ENCODE peak calls at places on chromosomes 12 and 14, in four cellular contexts. T, C, P and G are unnamed samples.

GRCh38 chr14:95374262-95374997 is 54.7 kb upstream of the CLMN start:
- DNase-seq in T (no peak), C (no peak), P (no peak), G (no peak)

GRCh38 chr12:99271071-99271470 is 376.5 kb upstream of the GARIN6 start:
- DNase-seq in T (no peak), C (no peak), P (no peak), G (no peak)

GRCh38 chr12:24997970-24998582 is 49.2 kb upstream of the BCAT1 start:
- DNase-seq in T (peak; percentile 91), C (no peak), P (no peak), G (no peak)

GRCh38 chr14:34583525-34583924 is 44.0 kb upstream of the EAPP start:
- DNase-seq in T (no peak), C (no peak), P (no peak), G (no peak)

GRCh38 chr12:105978686-105979085 is 160.1 kb downstream of the NUAK1 start:
- DNase-seq in T (no peak), C (no peak), P (no peak), G (no peak)

GRCh38 chr12:30847259-30847658 is 79.3 kb upstream of the TSPAN11 start:
- DNase-seq in T (peak; percentile 70), C (no peak), P (no peak), G (no peak)

GRCh38 chr12:54229624-54230212 is 40.9 kb upstream of the SMUG1 start:
- DNase-seq in T (peak; percentile 99), C (no peak), P (no peak), G (no peak)

GRCh38 chr14:63874223-63874622 is 21.4 kb downstream of the SYNE2 start:
- DNase-seq in T (no peak), C (no peak), P (no peak), G (no peak)

GRCh38 chr12:15701212-15701611 is 88.0 kb downstream of the EPS8 start:
- DNase-seq in T (peak; percentile 70), C (no peak), P (no peak), G (no peak)

GRCh38 chr14:80475074-80475473 is 263.8 kb upstream of the DIO2 start:
- DNase-seq in T (peak; percentile 82), C (no peak), P (no peak), G (no peak)

GRCh38 chr12:54300267-54300731 is 516 bp downstream of the NFE2 start:
- DNase-seq in T (no peak), C (no peak), P (no peak), G (no peak)

GRCh38 chr14:97056086-97056485 is 258.9 kb downstream of the VRK1 start:
- DNase-seq in T (no peak), C (no peak), P (no peak), G (no peak)

GRCh38 chr12:1587927-1588573 is 6.3 kb downstream of the FBXL14 start:
- DNase-seq in T (peak; percentile 54), C (no peak), P (no peak), G (no peak)

GRCh38 chr12:125983784-125984510 is 918.7 kb downstream of the AACS start:
- DNase-seq in T (no peak), C (no peak), P (no peak), G (peak; percentile 30)

GRCh38 chr12:124085419-124085818 is 112.4 kb downstream of the ZNF664 start:
- DNase-seq in T (no peak), C (no peak), P (no peak), G (no peak)

GRCh38 chr12:19739195-19739776 is 300.0 kb downstream of the AEBP2 start:
- DNase-seq in T (peak; percentile 75), C (peak; percentile 61), P (no peak), G (peak; percentile 37)

GRCh38 chr14:74829238-74829637 is 46.7 kb downstream of the PROX2 start:
- DNase-seq in T (no peak), C (no peak), P (no peak), G (no peak)

GRCh38 chr14:72975776-72976175 is 49.5 kb downstream of the DCAF4 start:
- DNase-seq in T (no peak), C (no peak), P (no peak), G (no peak)

GRCh38 chr12:55068416-55069010 is 48.7 kb downstream of the NEUROD4 start:
- DNase-seq in T (peak; percentile 43), C (peak; percentile 21), P (no peak), G (peak; percentile 16)

GRCh38 chr12:93198086-93198485 is 179.6 kb upstream of the NUDT4 start:
- DNase-seq in T (peak; percentile 88), C (no peak), P (no peak), G (no peak)

GRCh38 chr14:105335735-105336476 is 21.4 kb downstream of the PACS2 start:
- DNase-seq in T (no peak), C (no peak), P (no peak), G (no peak)

GRCh38 chr14:88496414-88496813 is 58.4 kb downstream of the PTPN21 start:
- DNase-seq in T (no peak), C (no peak), P (no peak), G (no peak)

GRCh38 chr12:68900241-68900640 is 32.7 kb downstream of the CPM start:
- DNase-seq in T (no peak), C (no peak), P (no peak), G (no peak)

GRCh38 chr12:107597695-107598410 is 87.7 kb upstream of the PWP1 start:
- DNase-seq in T (no peak), C (no peak), P (no peak), G (no peak)

GRCh38 chr14:34301107-34301734 is 160.8 kb downstream of the SPTSSA start:
- DNase-seq in T (peak; percentile 12), C (no peak), P (no peak), G (no peak)

GRCh38 chr14:35821546-35822411 is 4.4 kb upstream of the BRMS1L start:
- DNase-seq in T (peak; percentile 45), C (no peak), P (no peak), G (no peak)

GRCh38 chr12:50246873-50247612 is 36.3 kb downstream of the LIMA1 start:
- DNase-seq in T (peak; percentile 99), C (peak; percentile 86), P (no peak), G (no peak)

GRCh38 chr12:131126662-131127173 is 173.0 kb downstream of the ADGRD1 start:
- DNase-seq in T (no peak), C (no peak), P (no peak), G (no peak)

GRCh38 chr12:122646568-122647220 is 56.5 kb downstream of the HCAR2 start:
- DNase-seq in T (peak; percentile 88), C (no peak), P (no peak), G (no peak)

GRCh38 chr14:102606296-102606695 is 13.8 kb downstream of the RCOR1 start:
- DNase-seq in T (no peak), C (no peak), P (no peak), G (no peak)

GRCh38 chr12:12008232-12008850 is 62.4 kb upstream of the BCL2L14 start:
- DNase-seq in T (no peak), C (no peak), P (no peak), G (no peak)
- TF ChIP-seq CTCF in T (peak; percentile 18), C (peak; percentile 18), P (peak; percentile 38), G (peak; percentile 45)

GRCh38 chr12:49068879-49069506 is 786 bp downstream of the RHEBL1 start:
- DNase-seq in T (no peak), C (no peak), P (no peak), G (no peak)

GRCh38 chr12:49070971-49071370 is 1.2 kb upstream of the RHEBL1 start:
- DNase-seq in T (no peak), C (no peak), P (no peak), G (no peak)

GRCh38 chr12:49066120-49066519 is 3.7 kb downstream of the RHEBL1 start:
- DNase-seq in T (no peak), C (no peak), P (no peak), G (no peak)

GRCh38 chr12:49064767-49065152 is 4.2 kb upstream of the KMT2D start:
- DNase-seq in T (no peak), C (no peak), P (no peak), G (no peak)

GRCh38 chr12:49069507-49070346 is at the start of gene RHEBL1:
- DNase-seq in T (peak; percentile 92), C (peak; percentile 97), P (peak; percentile 99), G (peak; percentile 98)
- TF ChIP-seq CTCF in T (peak; percentile 10), C (no peak), P (peak; percentile 14), G (peak; percentile 39)

GRCh38 chr14:68250950-68251765 is 431.6 kb downstream of the RAD51B start:
- DNase-seq in T (no peak), C (no peak), P (no peak), G (no peak)

GRCh38 chr14:68253878-68254528 is 434.4 kb downstream of the RAD51B start:
- DNase-seq in T (no peak), C (no peak), P (no peak), G (no peak)

GRCh38 chr14:68249534-68250517 is 430.2 kb downstream of the RAD51B start:
- DNase-seq in T (peak; percentile 74), C (no peak), P (no peak), G (no peak)

GRCh38 chr14:68253381-68253780 is 433.8 kb downstream of the RAD51B start:
- DNase-seq in T (no peak), C (no peak), P (no peak), G (no peak)

GRCh38 chr14:68251766-68252100 is 432.2 kb downstream of the RAD51B start:
- DNase-seq in T (no peak), C (no peak), P (no peak), G (no peak)
- TF ChIP-seq CTCF in T (no peak), C (no peak), P (no peak), G (no peak)

GRCh38 chr12:52988933-52989332 is 17.3 kb upstream of the EIF4B start:
- DNase-seq in T (no peak), C (no peak), P (no peak), G (no peak)
- TF ChIP-seq CTCF in T (no peak), C (no peak), P (no peak), G (no peak)

GRCh38 chr12:62827042-62827441 is 107.9 kb downstream of the PPM1H start:
- DNase-seq in T (no peak), C (no peak), P (no peak), G (no peak)
- TF ChIP-seq CTCF in T (no peak), C (no peak), P (no peak), G (peak; percentile 29)

GRCh38 chr14:56490379-56490778 is 89.2 kb upstream of the TMEM260 start:
- DNase-seq in T (peak; percentile 40), C (no peak), P (no peak), G (no peak)
- TF ChIP-seq CTCF in T (peak; percentile 57), C (peak; percentile 73), P (peak; percentile 64), G (peak; percentile 69)

GRCh38 chr14:99479160-99479902 is 1.3 kb downstream of the SETD3 start:
- DNase-seq in T (peak; percentile 16), C (no peak), P (no peak), G (no peak)
- TF ChIP-seq CTCF in T (no peak), C (no peak), P (no peak), G (no peak)

GRCh38 chr14:77037338-77037782 is 8.9 kb upstream of the IRF2BPL start:
- DNase-seq in T (no peak), C (no peak), P (no peak), G (no peak)
- TF ChIP-seq CTCF in T (no peak), C (no peak), P (no peak), G (no peak)